ENCODE peak calls at places on chromosomes 4 and X, in eight cellular contexts. E is activated CD4-positive, alpha-beta T cell treated with anti-CD3 and anti-CD28 coated beads, Interleukin-2, amount 50 U/mL, for 1 hour; N is HEK293T; P is occipital lobe; A is T-helper 1 cell; Z is lung; X is NCI-H226; M is WTC11. O is an unnamed sample.

GRCh38 chr4:112153222-112153791 is 8.1 kb downstream of the FAM241A start:
- DNase-seq in P (no peak), E (peak; percentile 7), X (no peak), Z (no peak), M (no peak), N (no peak), A (no peak), O (no peak)

GRCh38 chr4:47704693-47705325 is 133.1 kb downstream of the CORIN start:
- DNase-seq in Z (peak; percentile 42), E (no peak), M (peak; percentile 60), X (no peak), N (peak; percentile 28), A (peak; percentile 3), P (peak; percentile 7), O (no peak)

GRCh38 chrX:2696698-2697215 is 5.7 kb downstream of the CD99 start:
- DNase-seq in Z (no peak), E (peak; percentile 39), N (no peak), P (no peak), A (peak; percentile 91), M (no peak), X (peak; percentile 64), O (no peak)

GRCh38 chrX:134631404-134632346 is 26.6 kb downstream of the PLAC1 start:
- DNase-seq in X (peak; percentile 9), P (no peak), A (no peak), N (no peak), M (no peak), E (no peak), Z (peak; percentile 50), O (no peak)

GRCh38 chrX:110383414-110383813 is 24.8 kb downstream of the RTL9 start:
- DNase-seq in A (no peak), Z (no peak), X (peak; percentile 83), M (no peak), N (no peak), P (no peak), E (no peak), O (no peak)

GRCh38 chrX:69153060-69153730 is 12.1 kb downstream of the PJA1 start:
- DNase-seq in Z (no peak), X (peak; percentile 79), M (peak; percentile 74), E (no peak), A (no peak), P (peak; percentile 35), N (no peak), O (peak; percentile 82)

GRCh38 chr4:7500404-7500803 is 65.7 kb upstream of the PSAPL1 start:
- DNase-seq in Z (no peak), X (no peak), N (no peak), A (no peak), P (no peak), E (no peak), M (no peak), O (no peak)

GRCh38 chr4:147940144-147940543 is 208.3 kb downstream of the ARHGAP10 start:
- DNase-seq in E (no peak), X (no peak), N (no peak), M (no peak), Z (no peak), P (peak; percentile 49), A (no peak), O (peak; percentile 31)

GRCh38 chrX:8988456-8988855 is 45.5 kb downstream of the FAM9B start:
- DNase-seq in E (peak; percentile 4), N (no peak), A (no peak), P (no peak), Z (no peak), X (peak; percentile 14), M (no peak), O (no peak)

GRCh38 chr4:188429965-188430364 is 290.7 kb downstream of the TRIML1 start:
- DNase-seq in P (no peak), Z (no peak), X (no peak), E (no peak), M (no peak), N (no peak), A (no peak), O (no peak)

GRCh38 chr4:123867910-123868587 is 471.5 kb downstream of the SPRY1 start:
- DNase-seq in E (no peak), X (no peak), Z (no peak), N (no peak), P (no peak), A (no peak), M (no peak), O (no peak)

O was measured in amygdala.